ENCODE peak calls at places on chromosomes 7 and 10, in four cellular contexts. A is NCI-H2029, G is T-cell, U is NCI-H774. C is an unnamed sample.
A peak's percentile ranks its signal among the peaks of the same experiment; 100 is the strongest.

GRCh38 chr7:152395115-152395514 is 40.7 kb downstream of the KMT2C start:
- DNase-seq in A (no peak), U (no peak), G (no peak), C (no peak)

GRCh38 chr10:118800920-118801319 is 46.1 kb upstream of the CACUL1 start:
- DNase-seq in U (no peak), A (no peak), G (peak; percentile 14), C (no peak)

GRCh38 chr7:100825760-100826545 is 1.4 kb downstream of the EPHB4 start:
- DNase-seq in U (no peak), A (no peak), G (no peak), C (peak; percentile 24)

GRCh38 chr7:43850348-43851116 is 18.8 kb downstream of the MRPS24 start:
- DNase-seq in A (no peak), G (no peak), U (no peak), C (no peak)

GRCh38 chr7:33262476-33262875 is 133.1 kb downstream of the BBS9 start:
- DNase-seq in A (no peak), G (no peak), U (no peak), C (no peak)

GRCh38 chr10:114768394-114768786 is 53.2 kb upstream of the FHIP2A start:
- DNase-seq in G (no peak), A (no peak), U (no peak), C (no peak)

GRCh38 chr10:77805676-77806075 is 120.9 kb downstream of the DLG5 start:
- DNase-seq in U (no peak), A (no peak), G (no peak), C (no peak)

GRCh38 chr10:72044417-72045041 is 43.8 kb downstream of the SPOCK2 start:
- DNase-seq in G (no peak), A (no peak), U (no peak), C (no peak)

GRCh38 chr7:102303669-102304422 is 17.2 kb downstream of the SH2B2 start:
- DNase-seq in G (no peak), A (no peak), U (no peak), C (no peak)

GRCh38 chr7:93048136-93048930 is 69.4 kb downstream of the SAMD9 start:
- DNase-seq in U (no peak), A (no peak), G (no peak), C (no peak)

GRCh38 chr7:20310963-20311742 is 19.5 kb upstream of the ITGB8 start:
- DNase-seq in A (peak; percentile 53), G (no peak), U (peak; percentile 32), C (peak; percentile 55)

GRCh38 chr10:1604246-1604645 is 133.1 kb downstream of the ADARB2 start:
- DNase-seq in A (no peak), U (no peak), G (no peak), C (no peak)

GRCh38 chr7:6614941-6615737 is at the start of gene ZNF853:
- DNase-seq in U (no peak), A (no peak), G (peak; percentile 34), C (no peak)

GRCh38 chr7:100888529-100888987 is 957 bp downstream of the UFSP1 start:
- DNase-seq in A (no peak), U (no peak), G (no peak), C (no peak)

GRCh38 chr10:73730153-73730906 is 13.8 kb upstream of the SEC24C start:
- DNase-seq in G (peak; percentile 90), U (peak; percentile 86), A (peak; percentile 41), C (peak; percentile 66)

GRCh38 chr7:101923276-101923985 is 106.0 kb downstream of the CUX1 start:
- DNase-seq in G (no peak), A (no peak), U (no peak), C (no peak)

GRCh38 chr10:104300736-104301292 is 31.8 kb downstream of the GSTO2 start:
- DNase-seq in U (peak; percentile 56), A (peak; percentile 61), G (no peak), C (peak; percentile 93)

GRCh38 chr10:114487815-114488536 is 83.7 kb upstream of the AFAP1L2 start:
- DNase-seq in U (no peak), A (no peak), G (no peak), C (no peak)

GRCh38 chr10:125212150-125212809 is 51.9 kb upstream of the CTBP2 start:
- DNase-seq in A (no peak), U (no peak), G (no peak), C (no peak)

GRCh38 chr7:22576941-22577927 is 77.2 kb upstream of the STEAP1B start:
- DNase-seq in U (no peak), A (no peak), G (no peak), C (no peak)

GRCh38 chr7:96327429-96327828 is 5.5 kb upstream of the SLC25A13 start:
- DNase-seq in A (peak; percentile 63), G (no peak), U (peak; percentile 71), C (peak; percentile 40)

GRCh38 chr7:751826-752225 is 24.7 kb upstream of the PRKAR1B start:
- DNase-seq in A (no peak), U (no peak), G (no peak), C (no peak)

GRCh38 chr10:22852712-22853353 is 75.0 kb upstream of the ARMC3 start:
- DNase-seq in A (no peak), G (no peak), U (no peak), C (no peak)

GRCh38 chr10:101495324-101495925 is 92.6 kb downstream of the POLL start:
- DNase-seq in G (no peak), U (no peak), A (no peak), C (peak; percentile 5)

GRCh38 chr10:20100157-20100556 is 283.9 kb downstream of the PLXDC2 start:
- DNase-seq in U (no peak), G (no peak), A (no peak), C (peak; percentile 3)

GRCh38 chr7:77315102-77315501 is 101.0 kb downstream of the GSAP start:
- DNase-seq in U (no peak), A (no peak), G (no peak), C (no peak)

GRCh38 chr10:3391657-3392056 is 219.1 kb upstream of the PITRM1 start:
- DNase-seq in U (no peak), G (no peak), A (no peak), C (no peak)

GRCh38 chr10:74799840-74800239 is 26.6 kb upstream of the KAT6B start:
- DNase-seq in G (no peak), U (no peak), A (peak; percentile 80), C (peak; percentile 66)

GRCh38 chr7:123673137-123673732 is 17.6 kb downstream of the LMOD2 start:
- DNase-seq in A (no peak), U (no peak), G (no peak), C (no peak)

GRCh38 chr10:12448340-12448728 is 99.0 kb downstream of the CAMK1D start:
- DNase-seq in G (no peak), A (no peak), U (no peak), C (no peak)

GRCh38 chr7:28630350-28630749 is 218.0 kb downstream of the CREB5 start:
- DNase-seq in U (no peak), G (no peak), A (no peak), C (no peak)

GRCh38 chr10:110458583-110458920 is 39.2 kb upstream of the DUSP5 start:
- DNase-seq in A (no peak), U (no peak), G (no peak), C (no peak)

GRCh38 chr10:55551603-55552002 is 750.6 kb upstream of the PCDH15 start:
- DNase-seq in G (no peak), A (no peak), U (no peak), C (no peak)

GRCh38 chr7:19118896-19119301 is 1.5 kb upstream of the TWIST1 start:
- DNase-seq in G (no peak), A (no peak), U (no peak), C (no peak)

GRCh38 chr10:110206988-110207804 is at the start of gene MXI1:
- DNase-seq in G (peak; percentile 31), A (peak; percentile 38), U (peak; percentile 38), C (peak; percentile 50)

GRCh38 chr10:3784510-3785250 is at the start of gene KLF6:
- DNase-seq in G (peak; percentile 39), A (no peak), U (peak; percentile 69), C (no peak)

GRCh38 chr10:69335063-69335587 is 56.8 kb downstream of the HK1 start:
- DNase-seq in A (no peak), U (no peak), G (peak; percentile 39), C (no peak)

C was measured in DMS153.